ENCODE peak calls at places on chromosomes 4 and X, in eight cellular contexts. I, U, R, B, Z, X, D and F are unnamed samples.

GRCh38 chrX:146109362-146109761 is 291.7 kb downstream of the SLITRK2 start:
- DNase-seq in I (no peak), U (no peak), R (no peak), B (no peak), Z (no peak), X (no peak), D (no peak), F (no peak)

GRCh38 chr4:46993075-46994006 is at the start of gene GABRA4:
- DNase-seq in I (peak), U (no peak), R (no peak), B (no peak), Z (no peak), X (no peak), D (no peak), F (no peak)

GRCh38 chr4:60723796-60724195 is 476.3 kb upstream of the ADGRL3 start:
- DNase-seq in I (no peak), U (no peak), R (no peak), B (no peak), Z (no peak), X (no peak), D (no peak), F (no peak)

GRCh38 chr4:46676364-46676763 is 232.7 kb downstream of the COX7B2 start:
- DNase-seq in I (no peak), U (no peak), R (no peak), B (no peak), Z (no peak), X (no peak), D (no peak), F (no peak)

GRCh38 chrX:13651150-13651549 is 1.8 kb upstream of the TCEANC start:
- DNase-seq in I (no peak), U (no peak), R (no peak), B (no peak), Z (no peak), X (no peak), D (no peak), F (no peak)

GRCh38 chr4:74032064-74032463 is 6.4 kb downstream of the CXCL3 start:
- DNase-seq in I (no peak), U (no peak), R (peak), B (peak), Z (no peak), X (no peak), D (no peak), F (no peak)

GRCh38 chrX:66728818-66729271 is 90.0 kb upstream of the EDA2R start:
- DNase-seq in I (peak), U (peak), R (peak), B (peak), Z (peak), X (peak), D (peak), F (peak)

GRCh38 chr4:10054571-10055041 is 33.3 kb upstream of the SLC2A9 start:
- DNase-seq in I (no peak), U (no peak), R (peak), B (no peak), Z (no peak), X (no peak), D (no peak), F (no peak)

GRCh38 chrX:150088766-150089518 is 150.7 kb upstream of the EOLA2 start:
- DNase-seq in I (no peak), U (no peak), R (no peak), B (no peak), Z (no peak), X (no peak), D (no peak), F (no peak)

GRCh38 chrX:46574337-46574940 is 874 bp downstream of the CHST7 start:
- DNase-seq in I (peak), U (peak), R (peak), B (peak), Z (peak), X (no peak), D (no peak), F (no peak)

GRCh38 chr4:143185253-143186107 is 763 bp downstream of the USP38 start:
- DNase-seq in I (no peak), U (peak), R (peak), B (no peak), Z (peak), X (no peak), D (no peak), F (no peak)

GRCh38 chr4:183118585-183118984 is 19.5 kb downstream of the WWC2 start:
- DNase-seq in I (no peak), U (no peak), R (peak), B (no peak), Z (no peak), X (no peak), D (peak), F (no peak)

GRCh38 chr4:87232241-87232640 is 11.8 kb upstream of the KLHL8 start:
- DNase-seq in I (no peak), U (no peak), R (no peak), B (peak), Z (no peak), X (no peak), D (no peak), F (no peak)

GRCh38 chr4:43763029-43763610 is 685.5 kb downstream of the KCTD8 start:
- DNase-seq in I (no peak), U (no peak), R (no peak), B (no peak), Z (no peak), X (no peak), D (no peak), F (no peak)

GRCh38 chr4:111398906-111399330 is 746.3 kb upstream of the FAM241A start:
- DNase-seq in I (no peak), U (no peak), R (peak), B (no peak), Z (no peak), X (no peak), D (peak), F (peak)

GRCh38 chrX:30060718-30061117 is 154.6 kb upstream of the MAGEB2 start:
- DNase-seq in I (peak), U (no peak), R (peak), B (no peak), Z (no peak), X (no peak), D (peak), F (no peak)

GRCh38 chrX:121592884-121593283 is 545.5 kb downstream of the GLUD2 start:
- DNase-seq in I (no peak), U (no peak), R (no peak), B (no peak), Z (no peak), X (no peak), D (no peak), F (no peak)

GRCh38 chr4:141376769-141377168 is 156.1 kb downstream of the ZNF330 start:
- DNase-seq in I (no peak), U (no peak), R (no peak), B (no peak), Z (no peak), X (no peak), D (no peak), F (no peak)

GRCh38 chr4:8323947-8324555 is 54.5 kb downstream of the HTRA3 start:
- DNase-seq in I (no peak), U (no peak), R (no peak), B (no peak), Z (no peak), X (no peak), D (no peak), F (no peak)

GRCh38 chrX:51697397-51697796 is 12.9 kb upstream of the CENPVL1 start:
- DNase-seq in I (no peak), U (no peak), R (no peak), B (no peak), Z (no peak), X (no peak), D (no peak), F (no peak)

GRCh38 chr4:159900562-159900961 is 797.7 kb downstream of the RAPGEF2 start:
- DNase-seq in I (no peak), U (no peak), R (no peak), B (no peak), Z (no peak), X (no peak), D (no peak), F (no peak)

GRCh38 chr4:10456270-10457254 is 664 bp downstream of the ZNF518B start:
- DNase-seq in I (peak), U (peak), R (peak), B (no peak), Z (peak), X (peak), D (no peak), F (peak)

GRCh38 chr4:183666088-183666487 is 7.0 kb downstream of the TRAPPC11 start:
- DNase-seq in I (no peak), U (no peak), R (no peak), B (no peak), Z (no peak), X (no peak), D (no peak), F (no peak)

GRCh38 chr4:53712326-53712725 is 121.0 kb upstream of the LNX1 start:
- DNase-seq in I (no peak), U (no peak), R (no peak), B (no peak), Z (no peak), X (no peak), D (no peak), F (no peak)

GRCh38 chr4:57249083-57249482 is 138.9 kb upstream of the IGFBP7 start:
- DNase-seq in I (no peak), U (no peak), R (peak), B (no peak), Z (no peak), X (no peak), D (no peak), F (no peak)

GRCh38 chrX:28016823-28017222 is 35.6 kb upstream of the DCAF8L1 start:
- DNase-seq in I (no peak), U (no peak), R (no peak), B (no peak), Z (no peak), X (no peak), D (no peak), F (no peak)

GRCh38 chr4:23890369-23891063 is 669 bp upstream of the PPARGC1A start:
- DNase-seq in I (no peak), U (no peak), R (peak), B (no peak), Z (no peak), X (no peak), D (no peak), F (no peak)

GRCh38 chr4:150072906-150073714 is 5.1 kb upstream of the DCLK2 start:
- DNase-seq in I (no peak), U (no peak), R (peak), B (no peak), Z (no peak), X (no peak), D (peak), F (peak)

GRCh38 chrX:13164611-13165010 is 120.2 kb upstream of the FAM9C start:
- DNase-seq in I (no peak), U (no peak), R (no peak), B (no peak), Z (no peak), X (no peak), D (no peak), F (no peak)

GRCh38 chr4:7367894-7368293 is 66.8 kb downstream of the PSAPL1 start:
- DNase-seq in I (no peak), U (no peak), R (no peak), B (no peak), Z (no peak), X (no peak), D (no peak), F (no peak)

GRCh38 chr4:1191621-1192020 is 19.2 kb upstream of the SPON2 start:
- DNase-seq in I (no peak), U (no peak), R (no peak), B (no peak), Z (no peak), X (no peak), D (no peak), F (no peak)

GRCh38 chr4:97496298-97496873 is 646.9 kb downstream of the STPG2 start:
- DNase-seq in I (no peak), U (no peak), R (peak), B (no peak), Z (no peak), X (no peak), D (no peak), F (no peak)

GRCh38 chrX:131617182-131617581 is 73.3 kb downstream of the OR13H1 start:
- DNase-seq in I (no peak), U (no peak), R (peak), B (no peak), Z (no peak), X (no peak), D (peak), F (no peak)

GRCh38 chr4:78940752-78941151 is 1.5 kb upstream of the PAQR3 start:
- DNase-seq in I (no peak), U (no peak), R (no peak), B (no peak), Z (no peak), X (no peak), D (no peak), F (no peak)